ENCODE peak calls at places on chromosomes 7 and 10, in nine cellular contexts. One of them, this sample, is unnamed.

GRCh38 chr7:66204822-66205735 is at the start of gene TPST1:
- DNase-seq in H4: peak
- DNase-seq in GM12865: peak
- DNase-seq in left colon: peak
- DNase-seq in HCT116: peak
- DNase-seq in activated CD4-positive, alpha-beta T cell treated with anti-CD3 and anti-CD28 coated beads for 48 hours: peak
- DNase-seq in GM23338: peak
- DNase-seq in ELR: peak
- DNase-seq in cerebellar cortex: peak
- DNase-seq in this sample: peak

GRCh38 chr7:748446-748845 is 21.4 kb upstream of the PRKAR1B start:
- DNase-seq in ELR: no peak
- DNase-seq in activated CD4-positive, alpha-beta T cell treated with anti-CD3 and anti-CD28 coated beads for 48 hours: no peak
- DNase-seq in left colon: no peak
- DNase-seq in HCT116: no peak
- DNase-seq in GM23338: no peak
- DNase-seq in cerebellar cortex: no peak
- DNase-seq in H4: no peak
- DNase-seq in GM12865: no peak
- DNase-seq in this sample: no peak

GRCh38 chr7:3042861-3043489 is 692 bp downstream of the CARD11 start:
- DNase-seq in GM12865: peak
- DNase-seq in left colon: peak
- DNase-seq in cerebellar cortex: no peak
- DNase-seq in ELR: no peak
- DNase-seq in HCT116: no peak
- DNase-seq in GM23338: peak
- DNase-seq in activated CD4-positive, alpha-beta T cell treated with anti-CD3 and anti-CD28 coated beads for 48 hours: peak
- DNase-seq in H4: no peak
- DNase-seq in this sample: no peak

GRCh38 chr10:126117196-126117595 is 220.8 kb downstream of the FANK1 start:
- DNase-seq in HCT116: no peak
- DNase-seq in ELR: no peak
- DNase-seq in left colon: no peak
- DNase-seq in cerebellar cortex: no peak
- DNase-seq in GM23338: no peak
- DNase-seq in GM12865: no peak
- DNase-seq in activated CD4-positive, alpha-beta T cell treated with anti-CD3 and anti-CD28 coated beads for 48 hours: no peak
- DNase-seq in H4: no peak
- DNase-seq in this sample: no peak

GRCh38 chr10:34743804-34744203 is 71.3 kb downstream of the PARD3 start:
- DNase-seq in left colon: no peak
- DNase-seq in activated CD4-positive, alpha-beta T cell treated with anti-CD3 and anti-CD28 coated beads for 48 hours: no peak
- DNase-seq in ELR: no peak
- DNase-seq in GM23338: no peak
- DNase-seq in HCT116: no peak
- DNase-seq in GM12865: no peak
- DNase-seq in H4: no peak
- DNase-seq in cerebellar cortex: no peak
- DNase-seq in this sample: peak

GRCh38 chr7:104943502-104944343 is 70.3 kb upstream of the KMT2E start:
- DNase-seq in left colon: peak
- DNase-seq in H4: peak
- DNase-seq in cerebellar cortex: no peak
- DNase-seq in ELR: no peak
- DNase-seq in activated CD4-positive, alpha-beta T cell treated with anti-CD3 and anti-CD28 coated beads for 48 hours: peak
- DNase-seq in HCT116: peak
- DNase-seq in GM23338: no peak
- DNase-seq in GM12865: peak
- DNase-seq in this sample: peak

GRCh38 chr10:45673074-45673628 is 579 bp upstream of the ZFAND4 start:
- DNase-seq in H4: no peak
- DNase-seq in activated CD4-positive, alpha-beta T cell treated with anti-CD3 and anti-CD28 coated beads for 48 hours: no peak
- DNase-seq in ELR: peak
- DNase-seq in GM23338: peak
- DNase-seq in GM12865: peak
- DNase-seq in HCT116: no peak
- DNase-seq in left colon: peak
- DNase-seq in cerebellar cortex: no peak
- DNase-seq in this sample: no peak

GRCh38 chr10:77837925-77838595 is 88.5 kb downstream of the DLG5 start:
- DNase-seq in H4: no peak
- DNase-seq in ELR: no peak
- DNase-seq in HCT116: no peak
- DNase-seq in activated CD4-positive, alpha-beta T cell treated with anti-CD3 and anti-CD28 coated beads for 48 hours: no peak
- DNase-seq in GM12865: no peak
- DNase-seq in cerebellar cortex: no peak
- DNase-seq in left colon: no peak
- DNase-seq in GM23338: no peak
- DNase-seq in this sample: no peak

GRCh38 chr7:82677493-82677892 is 233.9 kb upstream of the CACNA2D1 start:
- DNase-seq in HCT116: no peak
- DNase-seq in left colon: no peak
- DNase-seq in activated CD4-positive, alpha-beta T cell treated with anti-CD3 and anti-CD28 coated beads for 48 hours: peak
- DNase-seq in GM23338: no peak
- DNase-seq in cerebellar cortex: peak
- DNase-seq in GM12865: peak
- DNase-seq in H4: peak
- DNase-seq in ELR: peak
- DNase-seq in this sample: peak

GRCh38 chr10:60905580-60905979 is 38.4 kb downstream of the RHOBTB1 start:
- DNase-seq in GM23338: no peak
- DNase-seq in activated CD4-positive, alpha-beta T cell treated with anti-CD3 and anti-CD28 coated beads for 48 hours: no peak
- DNase-seq in HCT116: no peak
- DNase-seq in cerebellar cortex: no peak
- DNase-seq in GM12865: no peak
- DNase-seq in ELR: no peak
- DNase-seq in left colon: peak
- DNase-seq in H4: no peak
- DNase-seq in this sample: no peak

GRCh38 chr7:70598976-70599375 is 533.0 kb upstream of the GALNT17 start:
- DNase-seq in H4: peak
- DNase-seq in GM23338: no peak
- DNase-seq in ELR: peak
- DNase-seq in HCT116: no peak
- DNase-seq in GM12865: no peak
- DNase-seq in activated CD4-positive, alpha-beta T cell treated with anti-CD3 and anti-CD28 coated beads for 48 hours: no peak
- DNase-seq in cerebellar cortex: no peak
- DNase-seq in left colon: peak
- DNase-seq in this sample: no peak

GRCh38 chr10:44244745-44245600 is 139.9 kb downstream of the CXCL12 start:
- DNase-seq in GM23338: no peak
- DNase-seq in left colon: no peak
- DNase-seq in H4: no peak
- DNase-seq in HCT116: no peak
- DNase-seq in GM12865: no peak
- DNase-seq in activated CD4-positive, alpha-beta T cell treated with anti-CD3 and anti-CD28 coated beads for 48 hours: no peak
- DNase-seq in cerebellar cortex: no peak
- DNase-seq in ELR: no peak
- DNase-seq in this sample: no peak

GRCh38 chr10:23968296-23968695 is 240.6 kb upstream of the KIAA1217 start:
- DNase-seq in cerebellar cortex: no peak
- DNase-seq in HCT116: no peak
- DNase-seq in ELR: no peak
- DNase-seq in GM12865: no peak
- DNase-seq in activated CD4-positive, alpha-beta T cell treated with anti-CD3 and anti-CD28 coated beads for 48 hours: no peak
- DNase-seq in GM23338: no peak
- DNase-seq in H4: peak
- DNase-seq in left colon: no peak
- DNase-seq in this sample: no peak

GRCh38 chr7:27695096-27695495 is 32.4 kb upstream of the HIBADH start:
- DNase-seq in cerebellar cortex: no peak
- DNase-seq in GM12865: no peak
- DNase-seq in left colon: no peak
- DNase-seq in activated CD4-positive, alpha-beta T cell treated with anti-CD3 and anti-CD28 coated beads for 48 hours: no peak
- DNase-seq in ELR: no peak
- DNase-seq in GM23338: no peak
- DNase-seq in HCT116: no peak
- DNase-seq in H4: no peak
- DNase-seq in this sample: no peak

GRCh38 chr10:9848981-9849380 is 1168.7 kb upstream of the CELF2 start:
- DNase-seq in GM23338: no peak
- DNase-seq in left colon: no peak
- DNase-seq in cerebellar cortex: no peak
- DNase-seq in GM12865: no peak
- DNase-seq in ELR: no peak
- DNase-seq in HCT116: no peak
- DNase-seq in activated CD4-positive, alpha-beta T cell treated with anti-CD3 and anti-CD28 coated beads for 48 hours: no peak
- DNase-seq in H4: no peak
- DNase-seq in this sample: no peak

GRCh38 chr10:30529373-30529998 is 95.5 kb downstream of the MAP3K8 start:
- DNase-seq in cerebellar cortex: no peak
- DNase-seq in H4: no peak
- DNase-seq in GM23338: peak
- DNase-seq in HCT116: no peak
- DNase-seq in GM12865: peak
- DNase-seq in left colon: peak
- DNase-seq in ELR: no peak
- DNase-seq in activated CD4-positive, alpha-beta T cell treated with anti-CD3 and anti-CD28 coated beads for 48 hours: peak
- DNase-seq in this sample: peak

GRCh38 chr10:86749835-86750234 is 6.6 kb upstream of the BMPR1A start:
- DNase-seq in GM12865: no peak
- DNase-seq in cerebellar cortex: no peak
- DNase-seq in left colon: no peak
- DNase-seq in activated CD4-positive, alpha-beta T cell treated with anti-CD3 and anti-CD28 coated beads for 48 hours: no peak
- DNase-seq in H4: no peak
- DNase-seq in HCT116: no peak
- DNase-seq in ELR: no peak
- DNase-seq in GM23338: no peak
- DNase-seq in this sample: no peak

GRCh38 chr10:15370212-15370740 is 813 bp downstream of the FAM171A1 start:
- DNase-seq in cerebellar cortex: peak
- DNase-seq in GM12865: peak
- DNase-seq in ELR: peak
- DNase-seq in activated CD4-positive, alpha-beta T cell treated with anti-CD3 and anti-CD28 coated beads for 48 hours: peak
- DNase-seq in H4: no peak
- DNase-seq in GM23338: peak
- DNase-seq in HCT116: no peak
- DNase-seq in left colon: peak
- DNase-seq in this sample: no peak

GRCh38 chr7:37510043-37510634 is 61.5 kb upstream of the ELMO1 start:
- DNase-seq in HCT116: no peak
- DNase-seq in GM23338: peak
- DNase-seq in activated CD4-positive, alpha-beta T cell treated with anti-CD3 and anti-CD28 coated beads for 48 hours: peak
- DNase-seq in ELR: peak
- DNase-seq in H4: peak
- DNase-seq in cerebellar cortex: peak
- DNase-seq in left colon: no peak
- DNase-seq in GM12865: peak
- DNase-seq in this sample: peak

GRCh38 chr10:124090630-124091209 is 2.7 kb downstream of the CHST15 start:
- DNase-seq in H4: no peak
- DNase-seq in ELR: no peak
- DNase-seq in cerebellar cortex: no peak
- DNase-seq in GM23338: no peak
- DNase-seq in activated CD4-positive, alpha-beta T cell treated with anti-CD3 and anti-CD28 coated beads for 48 hours: no peak
- DNase-seq in left colon: no peak
- DNase-seq in GM12865: no peak
- DNase-seq in HCT116: no peak
- DNase-seq in this sample: no peak

GRCh38 chr7:129434846-129435318 is 650 bp downstream of the STRIP2 start:
- DNase-seq in H4: no peak
- DNase-seq in GM12865: peak
- DNase-seq in ELR: peak
- DNase-seq in HCT116: no peak
- DNase-seq in GM23338: peak
- DNase-seq in cerebellar cortex: peak
- DNase-seq in left colon: peak
- DNase-seq in activated CD4-positive, alpha-beta T cell treated with anti-CD3 and anti-CD28 coated beads for 48 hours: no peak
- DNase-seq in this sample: no peak

GRCh38 chr7:134315679-134316538 is 821 bp downstream of the SLC35B4 start:
- DNase-seq in ELR: peak
- DNase-seq in left colon: no peak
- DNase-seq in HCT116: no peak
- DNase-seq in GM12865: no peak
- DNase-seq in cerebellar cortex: peak
- DNase-seq in activated CD4-positive, alpha-beta T cell treated with anti-CD3 and anti-CD28 coated beads for 48 hours: no peak
- DNase-seq in H4: no peak
- DNase-seq in GM23338: peak
- DNase-seq in this sample: peak

GRCh38 chr7:115968166-115968565 is 62.4 kb downstream of the TFEC start:
- DNase-seq in GM23338: no peak
- DNase-seq in HCT116: no peak
- DNase-seq in cerebellar cortex: no peak
- DNase-seq in ELR: no peak
- DNase-seq in H4: no peak
- DNase-seq in GM12865: no peak
- DNase-seq in activated CD4-positive, alpha-beta T cell treated with anti-CD3 and anti-CD28 coated beads for 48 hours: no peak
- DNase-seq in left colon: no peak
- DNase-seq in this sample: no peak

GRCh38 chr10:70551971-70552422 is 50.5 kb downstream of the PRF1 start:
- DNase-seq in H4: no peak
- DNase-seq in cerebellar cortex: no peak
- DNase-seq in GM23338: no peak
- DNase-seq in GM12865: no peak
- DNase-seq in left colon: no peak
- DNase-seq in HCT116: no peak
- DNase-seq in activated CD4-positive, alpha-beta T cell treated with anti-CD3 and anti-CD28 coated beads for 48 hours: no peak
- DNase-seq in ELR: peak
- DNase-seq in this sample: no peak

GRCh38 chr10:1572519-1573333 is 164.6 kb downstream of the ADARB2 start:
- DNase-seq in ELR: no peak
- DNase-seq in GM12865: no peak
- DNase-seq in H4: no peak
- DNase-seq in activated CD4-positive, alpha-beta T cell treated with anti-CD3 and anti-CD28 coated beads for 48 hours: no peak
- DNase-seq in cerebellar cortex: no peak
- DNase-seq in left colon: no peak
- DNase-seq in GM23338: no peak
- DNase-seq in HCT116: no peak
- DNase-seq in this sample: no peak

This sample was measured in pons.